ENCODE peak calls at places on chromosome 9, in six cellular contexts. I is transverse colon, L is Panc1, O is stomach, J is prostate gland, B is GM23338. P is an unnamed sample.

GRCh38 chr9:101791938-101792337 is 53.5 kb upstream of the GRIN3A start:
- DNase-seq in I (peak; percentile 58), L (no peak), O (no peak), J (peak; percentile 10), B (peak; percentile 75), P (no peak)

GRCh38 chr9:92609142-92609500 is 60.8 kb downstream of the IPPK start:
- DNase-seq in I (no peak), L (no peak), O (no peak), J (no peak), B (peak; percentile 24), P (no peak)

GRCh38 chr9:106921341-106921899 is 58.5 kb downstream of the ZNF462 start:
- DNase-seq in I (peak; percentile 32), L (no peak), O (no peak), J (no peak), B (peak; percentile 21), P (no peak)

GRCh38 chr9:83935276-83935890 is 14.2 kb upstream of the KIF27 start:
- DNase-seq in I (no peak), L (no peak), O (peak; percentile 36), J (peak; percentile 67), B (peak; percentile 70), P (no peak)

GRCh38 chr9:83956288-83957028 is 23.6 kb downstream of the HNRNPK start:
- DNase-seq in I (peak; percentile 91), L (no peak), O (peak; percentile 89), J (peak; percentile 59), B (peak; percentile 90), P (peak; percentile 93)

GRCh38 chr9:134433909-134434895 is 107.9 kb downstream of the RXRA start:
- DNase-seq in I (no peak), L (no peak), O (no peak), J (no peak), B (no peak), P (no peak)

GRCh38 chr9:4680178-4680535 is 788 bp downstream of the CDC37L1 start:
- DNase-seq in I (no peak), L (no peak), O (no peak), J (no peak), B (no peak), P (no peak)

GRCh38 chr9:6696178-6696577 is 50.6 kb upstream of the GLDC start:
- DNase-seq in I (no peak), L (no peak), O (no peak), J (no peak), B (no peak), P (no peak)

GRCh38 chr9:101957705-101958104 is 219.3 kb upstream of the GRIN3A start:
- DNase-seq in I (no peak), L (no peak), O (no peak), J (peak; percentile 17), B (no peak), P (no peak)

GRCh38 chr9:2015581-2016410 is 649 bp downstream of the SMARCA2 start:
- DNase-seq in I (peak; percentile 61), L (no peak), O (peak; percentile 65), J (peak; percentile 29), B (peak; percentile 77), P (peak; percentile 93)

GRCh38 chr9:33210006-33210715 is 29.8 kb upstream of the SPINK4 start:
- DNase-seq in I (no peak), L (no peak), O (no peak), J (no peak), B (no peak), P (no peak)

GRCh38 chr9:34576943-34577634 is 12.4 kb downstream of the CNTFR start:
- DNase-seq in I (no peak), L (no peak), O (no peak), J (no peak), B (peak; percentile 78), P (no peak)

GRCh38 chr9:35842795-35843194 is 13.8 kb downstream of the TMEM8B start:
- DNase-seq in I (no peak), L (no peak), O (no peak), J (no peak), B (no peak), P (no peak)

GRCh38 chr9:97668485-97668884 is 28.7 kb downstream of the XPA start:
- DNase-seq in I (no peak), L (no peak), O (no peak), J (no peak), B (no peak), P (no peak)

GRCh38 chr9:114167591-114168091 is 12.3 kb downstream of the COL27A1 start:
- DNase-seq in I (no peak), L (no peak), O (no peak), J (no peak), B (no peak), P (peak; percentile 66)

GRCh38 chr9:16029056-16029615 is 476.3 kb downstream of the CCDC171 start:
- DNase-seq in I (no peak), L (no peak), O (no peak), J (no peak), B (no peak), P (no peak)

GRCh38 chr9:8632493-8632892 is 832.9 kb upstream of the DMAC1 start:
- DNase-seq in I (no peak), L (no peak), O (no peak), J (no peak), B (no peak), P (no peak)

GRCh38 chr9:114804504-114804903 is 1.3 kb downstream of the TNFSF15 start:
- DNase-seq in I (peak; percentile 79), L (peak; percentile 12), O (peak; percentile 48), J (peak; percentile 86), B (no peak), P (no peak)

GRCh38 chr9:92278117-92278516 is 15.4 kb downstream of the IARS1 start:
- DNase-seq in I (no peak), L (no peak), O (no peak), J (no peak), B (no peak), P (no peak)

GRCh38 chr9:116952434-116952805 is 265.3 kb downstream of the TRIM32 start:
- DNase-seq in I (no peak), L (no peak), O (no peak), J (no peak), B (no peak), P (no peak)

GRCh38 chr9:117696141-117696540 is 8.1 kb upstream of the TLR4 start:
- DNase-seq in I (no peak), L (no peak), O (no peak), J (no peak), B (no peak), P (peak; percentile 47)

GRCh38 chr9:89529243-89530030 is 31.5 kb upstream of the SEMA4D start:
- DNase-seq in I (no peak), L (no peak), O (no peak), J (no peak), B (no peak), P (no peak)

GRCh38 chr9:128818839-128819715 is 777 bp downstream of the ENDOG start:
- DNase-seq in I (peak; percentile 43), L (no peak), O (peak; percentile 50), J (peak; percentile 23), B (peak; percentile 53), P (peak; percentile 90)

GRCh38 chr9:2424564-2425153 is 196.9 kb upstream of the VLDLR start:
- DNase-seq in I (no peak), L (no peak), O (no peak), J (no peak), B (no peak), P (no peak)

DNA sequence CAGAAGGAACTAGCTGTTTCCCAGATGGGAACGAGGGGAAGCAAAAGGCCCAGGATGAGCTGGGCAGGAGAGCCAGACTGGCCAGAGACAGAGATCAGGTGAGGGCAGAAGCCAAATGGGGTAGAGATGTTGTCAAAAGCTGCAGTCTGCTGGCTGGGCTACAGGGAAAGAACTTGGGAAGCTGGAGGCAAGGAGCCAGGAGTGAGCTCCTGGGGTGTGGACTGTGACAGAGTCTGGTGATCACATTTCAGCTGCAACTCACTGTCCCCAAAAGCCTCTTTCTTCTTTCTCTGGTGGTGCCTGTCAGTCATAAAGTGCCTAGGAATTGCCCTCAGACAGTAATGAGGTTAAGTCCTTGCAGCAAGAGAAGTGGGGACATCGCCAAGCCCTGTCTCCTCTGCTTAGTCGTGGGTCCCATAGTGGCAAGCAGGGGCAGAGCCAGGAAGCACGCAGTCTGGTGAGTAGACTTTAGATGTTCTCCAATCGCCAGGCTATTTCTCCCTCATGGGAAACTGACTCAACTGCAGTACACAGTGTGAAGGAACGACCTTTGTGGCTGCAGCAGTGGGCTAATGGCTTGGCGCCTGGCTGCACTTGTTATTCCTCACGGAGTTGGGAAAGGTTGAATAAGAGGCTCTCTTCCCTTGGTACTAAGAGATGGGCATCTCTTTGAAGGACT is 2.5 kb upstream of the FSD1L start:
- DNase-seq in I (no peak), L (no peak), O (no peak), J (no peak), B (no peak), P (no peak)
- H3K4me1 ChIP-seq in I (peaks cover 23% of the 10 kb centered on the region), L (no peaks in the 10 kb centered on the region), O (peaks cover 20% of the 10 kb centered on the region), J (no peaks in the 10 kb centered on the region), B (peaks cover 11% of the 10 kb centered on the region), P (peaks cover 5% of the 10 kb centered on the region)

GRCh38 chr9:127450831-127451680 is at the start of the genes LRSAM1 and RPL12:
- DNase-seq in I (peak; percentile 97), L (no peak), O (peak; percentile 98), J (peak; percentile 96), B (peak; percentile 98), P (peak; percentile 98)
- TF ChIP-seq CTCF in I (no peak), L (no peak), O (no peak), J (no peak), B (no peak), P (no peak)

GRCh38 chr9:103242486-103242885 is 247.4 kb downstream of the CYLC2 start:
- DNase-seq in I (no peak), L (no peak), O (no peak), J (no peak), B (no peak), P (no peak)
- TF ChIP-seq POLR2AphosphoS5 in I (no peak), L (no peak), O (no peak), J (no peak), B (no peak), P (no peak)

GRCh38 chr9:99432075-99432474 is 210.0 kb downstream of the SEC61B start:
- DNase-seq in I (no peak), L (no peak), O (no peak), J (no peak), B (no peak), P (no peak)
- H3K4me1 ChIP-seq in I (no peaks in the 10 kb centered on the region), L (no peaks in the 10 kb centered on the region), O (no peaks in the 10 kb centered on the region), J (no peaks in the 10 kb centered on the region), B (peaks cover 11% of the 10 kb centered on the region), P (no peaks in the 10 kb centered on the region)

DNA sequence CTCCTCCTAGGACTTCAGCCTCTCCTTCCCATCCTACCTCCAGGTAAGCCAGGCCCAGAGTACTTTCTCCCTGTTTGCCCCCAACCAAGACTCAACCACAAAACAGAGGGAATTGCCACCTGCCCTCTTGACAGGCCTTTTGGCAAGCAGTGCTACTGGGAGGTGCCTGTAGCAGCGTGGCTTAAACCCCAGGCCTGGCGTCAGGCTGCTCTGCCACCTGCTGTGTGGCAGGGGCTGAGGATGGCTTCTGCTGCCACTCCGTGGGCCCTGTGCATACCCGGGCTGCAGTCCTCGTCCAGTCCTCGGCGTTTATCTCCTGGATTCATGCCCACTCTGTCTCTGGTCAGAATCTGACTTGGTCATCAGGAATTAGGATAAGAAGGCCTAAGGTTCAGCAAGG is 163.1 kb downstream of the PAX5 start:
- DNase-seq in I (peak; percentile 16), L (no peak), O (peak; percentile 63), J (no peak), B (no peak), P (peak; percentile 66)
- TF ChIP-seq CTCF in I (no peak), L (no peak), O (no peak), J (no peak), B (no peak), P (no peak)

DNA sequence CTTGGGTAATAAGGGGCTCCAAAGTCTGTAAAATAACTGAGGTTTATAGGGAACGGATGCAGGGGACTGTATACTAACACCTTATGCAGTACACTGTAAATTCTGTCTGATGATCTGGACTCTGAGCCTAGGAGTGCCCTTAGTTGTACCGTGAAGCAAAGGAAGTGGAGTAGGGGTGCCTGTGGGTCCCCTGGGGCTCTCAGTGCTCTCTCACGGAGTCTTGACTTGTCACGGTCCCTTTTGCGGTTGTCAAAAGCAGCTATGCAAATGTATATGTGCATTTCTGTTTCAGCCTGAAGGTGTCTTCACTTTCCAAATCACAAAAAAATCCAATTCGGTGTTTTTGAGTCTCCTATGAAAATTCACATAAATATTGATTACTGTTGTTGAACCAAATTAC is 17.8 kb downstream of the DMRT1 start:
- DNase-seq in I (no peak), L (no peak), O (no peak), J (no peak), B (no peak), P (no peak)
- TF ChIP-seq POLR2AphosphoS5 in I (no peak), L (no peak), O (no peak), J (no peak), B (no peak), P (no peak)

P was measured in spleen.